ENCODE peak calls at places on chromosomes 1 and 21, in five cellular contexts. X is prostate gland; G is aorta; O is CD4-positive, alpha-beta memory T cell; E is SJSA1. R is an unnamed sample. For H3K9me3, the result is how much of the 10 kb centered on the place peaks cover.

GRCh38 chr1:23589506-23589872 is 30.2 kb upstream of the ID3 start:
- DNase-seq in O (no peak), E (no peak), G (no peak), X (no peak), R (no peak)

GRCh38 chr1:92459871-92460320 is 26.8 kb downstream of the GFI1 start:
- DNase-seq in X (no peak), G (no peak), O (no peak), E (no peak), R (no peak)

GRCh38 chr21:37878946-37879660 is 37.2 kb downstream of the KCNJ6 start:
- DNase-seq in O (no peak), X (no peak), G (no peak), E (peak), R (no peak)

GRCh38 chr1:44831516-44831915 is 11.5 kb downstream of the PTCH2 start:
- DNase-seq in G (peak), X (no peak), E (no peak), O (no peak), R (no peak)

GRCh38 chr21:31845151-31845550 is 27.7 kb upstream of the HUNK start:
- DNase-seq in O (no peak), G (no peak), E (no peak), X (no peak), R (no peak)

GRCh38 chr1:87061742-87062156 is 147.3 kb downstream of the HS2ST1 start:
- DNase-seq in O (no peak), E (no peak), G (no peak), X (no peak), R (no peak)

GRCh38 chr1:77706321-77706720 is 23.9 kb upstream of the ZZZ3 start:
- DNase-seq in X (no peak), G (no peak), O (no peak), E (no peak), R (no peak)

GRCh38 chr1:187409341-187409740 is 580.6 kb downstream of the PLA2G4A start:
- DNase-seq in G (no peak), E (peak), O (no peak), X (no peak), R (no peak)

GRCh38 chr1:75730432-75730831 is 5.9 kb downstream of the ACADM start:
- DNase-seq in E (no peak), X (no peak), G (no peak), O (no peak), R (no peak)

GRCh38 chr1:108831225-108831624 is 25.7 kb downstream of the AKNAD1 start:
- DNase-seq in E (peak), O (no peak), G (no peak), X (no peak), R (no peak)

GRCh38 chr1:65230741-65231439 is 78.5 kb upstream of the DNAJC6 start:
- DNase-seq in E (no peak), O (no peak), X (no peak), G (no peak), R (no peak)

GRCh38 chr1:6234502-6235295 is 1.1 kb downstream of the ICMT start:
- DNase-seq in X (no peak), E (no peak), O (no peak), G (no peak), R (no peak)

GRCh38 chr1:147515046-147515869 is 26.0 kb upstream of the BCL9 start:
- DNase-seq in X (peak), G (no peak), O (no peak), E (no peak), R (no peak)

GRCh38 chr1:221097479-221098281 is 218.4 kb downstream of the HLX start:
- DNase-seq in X (no peak), G (no peak), E (peak), O (no peak), R (no peak)

GRCh38 chr1:10973956-10974881 is 38.2 kb upstream of the TARDBP start:
- DNase-seq in G (no peak), E (no peak), X (no peak), O (no peak), R (no peak)

DNA sequence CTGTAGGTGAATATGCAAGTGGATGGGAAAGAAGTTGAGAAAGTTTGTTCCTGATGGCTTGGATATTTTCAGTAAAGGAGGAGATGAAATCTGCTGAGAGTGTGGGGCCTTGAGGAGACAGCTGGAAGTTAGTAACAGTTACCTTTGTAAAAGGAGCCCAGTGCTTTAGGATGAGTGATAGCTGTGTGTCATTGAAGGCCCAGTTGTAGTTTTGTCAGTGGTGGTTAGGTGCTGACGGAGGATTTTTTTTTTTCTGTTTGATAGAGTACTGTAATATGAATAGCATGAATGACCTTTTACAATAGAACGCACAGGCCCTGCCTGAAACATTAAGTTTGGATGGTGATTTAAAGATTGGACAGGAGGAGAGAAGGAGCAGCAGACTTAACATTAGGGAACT is 33.3 kb downstream of the LRRC8D start:
- DNase-seq in G (no peak), O (no peak), X (no peak), E (no peak), R (no peak)
- H3K9me3 ChIP-seq in G (under half), O (under half), X (under half), E (under half), R (under half)

GRCh38 chr21:25509862-25510261 is 97.4 kb downstream of the MRPL39 start:
- DNase-seq in X (no peak), E (no peak), G (no peak), O (no peak), R (no peak)
- H3K9me3 ChIP-seq in X (under half), E (under half), G (under half), O (under half), R (under half)

DNA sequence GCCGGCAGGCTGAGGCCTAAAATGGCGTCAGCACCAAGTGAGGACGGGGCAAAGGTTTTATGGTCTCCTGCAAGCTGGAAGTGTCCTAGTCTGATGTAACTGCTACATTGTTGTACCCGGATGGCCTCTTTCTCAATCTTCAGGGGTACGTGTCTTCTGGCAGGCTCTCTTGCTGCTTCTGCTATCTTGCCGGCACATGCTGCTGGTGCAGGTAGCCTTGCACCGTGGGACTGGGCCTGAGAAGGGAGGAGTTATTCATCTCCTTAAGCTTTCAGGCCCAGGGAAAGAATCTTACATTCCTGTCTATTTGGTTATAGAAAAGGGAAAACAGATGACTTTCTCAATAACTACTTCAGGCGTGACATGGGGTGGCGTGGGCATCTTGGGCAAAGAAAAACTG is 72.2 kb downstream of the ZNF678 start:
- DNase-seq in O (no peak), X (no peak), E (no peak), G (no peak), R (no peak)
- H3K9me3 ChIP-seq in O (under half), X (under half), E (under half), G (under half), R (under half)

GRCh38 chr21:39664586-39664985 is 51.8 kb downstream of the B3GALT5 start:
- DNase-seq in E (no peak), G (no peak), X (no peak), O (no peak), R (no peak)
- H3K9me3 ChIP-seq in E (under half), G (under half), X (under half), O (under half), R (under half)

GRCh38 chr1:163633366-163633765 is 311.6 kb downstream of the NUF2 start:
- DNase-seq in G (no peak), X (no peak), O (no peak), E (no peak), R (no peak)
- H3K9me3 ChIP-seq in G (under half), X (under half), O (under half), E (under half), R (under half)

GRCh38 chr21:45163413-45164123 is 89.2 kb downstream of the ADARB1 start:
- DNase-seq in X (peak), G (no peak), O (no peak), E (no peak), R (no peak)

GRCh38 chr21:45162115-45162514 is 87.7 kb downstream of the ADARB1 start:
- DNase-seq in G (no peak), O (no peak), X (no peak), E (no peak), R (no peak)

GRCh38 chr21:45158491-45159423 is 84.4 kb downstream of the ADARB1 start:
- DNase-seq in E (no peak), O (no peak), G (peak), X (no peak), R (no peak)

GRCh38 chr21:45162809-45163208 is 88.4 kb downstream of the ADARB1 start:
- DNase-seq in G (no peak), E (no peak), O (no peak), X (peak), R (no peak)

GRCh38 chr21:45161039-45161945 is 86.9 kb downstream of the ADARB1 start:
- DNase-seq in E (no peak), O (no peak), G (no peak), X (no peak), R (no peak)
- H3K9me3 ChIP-seq in E (under half), O (under half), G (under half), X (under half), R (under half)

DNA sequence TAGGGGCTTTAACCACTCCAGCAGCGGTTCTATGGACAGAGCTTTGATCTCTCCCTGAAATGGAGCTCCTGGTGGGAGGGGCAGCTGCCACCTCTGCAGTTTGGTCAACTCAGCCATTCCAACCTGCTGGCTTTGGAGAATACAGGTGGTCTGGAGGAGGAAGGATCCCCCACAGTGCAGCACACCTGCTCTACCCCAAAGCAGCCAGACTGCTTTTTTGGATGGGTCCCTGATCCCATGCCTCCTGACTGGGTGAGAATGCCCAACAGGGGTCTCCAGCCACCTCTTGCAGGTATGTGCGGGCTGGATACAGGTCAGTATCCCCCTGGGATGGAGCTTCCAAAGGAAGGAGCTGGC is 53.9 kb downstream of the TPTE start:
- DNase-seq in E (no peak), G (no peak), X (no peak), O (peak), R (no peak)
- H3K9me3 ChIP-seq in E (under half), G (under half), X (under half), O (under half), R (under half)

GRCh38 chr1:155698382-155699038 is 9.6 kb downstream of the DAP3 start:
- DNase-seq in E (no peak), O (no peak), X (no peak), G (no peak), R (no peak)

GRCh38 chr1:155695608-155696007 is 6.7 kb downstream of the DAP3 start:
- DNase-seq in G (no peak), O (no peak), E (no peak), X (no peak), R (no peak)

GRCh38 chr1:155695107-155695506 is 6.2 kb downstream of the DAP3 start:
- DNase-seq in X (peak), E (no peak), O (no peak), G (no peak), R (no peak)

GRCh38 chr1:155696524-155696923 is 7.6 kb downstream of the DAP3 start:
- DNase-seq in O (no peak), G (no peak), E (no peak), X (no peak), R (no peak)

GRCh38 chr1:155697046-155697445 is 8.2 kb downstream of the DAP3 start:
- DNase-seq in X (no peak), O (no peak), E (no peak), G (no peak), R (no peak)
- H3K9me3 ChIP-seq in X (under half), O (under half), E (under half), G (under half), R (under half)

DNA sequence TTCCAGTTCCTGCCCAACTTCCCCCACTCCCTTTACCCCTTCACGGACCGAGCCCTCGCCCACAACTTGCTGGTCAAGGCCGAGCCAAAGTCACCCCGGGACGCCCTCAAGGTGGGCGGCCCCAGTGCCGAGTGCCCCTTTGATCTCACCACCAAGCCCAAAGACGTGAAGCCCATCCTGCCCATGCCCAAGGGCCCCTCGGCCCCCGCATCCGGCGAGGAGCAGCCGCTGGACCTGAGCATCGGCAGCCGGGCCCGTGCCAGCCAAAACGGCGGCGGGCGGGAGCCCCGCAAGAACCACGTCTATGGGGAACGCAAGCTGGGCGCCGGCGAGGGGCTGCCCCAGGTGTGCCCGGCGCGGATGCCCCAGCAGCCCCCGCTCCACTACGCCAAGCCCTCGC is 42.1 kb upstream of the ARHGEF16 start:
- DNase-seq in G (no peak), O (no peak), X (no peak), E (no peak), R (no peak)
- H3K9me3 ChIP-seq in G (under half), O (under half), X (under half), E (under half), R (under half)

R was measured in T-helper 17 cell.